ENCODE peak calls at places on chromosome 17, in nine cellular contexts. One of them, this sample, is unnamed.

GRCh38 chr17:61285483-61286320 is 113.9 kb upstream of the TBX2 start:
- DNase-seq in iPS-NIHi11: peak
- DNase-seq in LoVo: no peak
- DNase-seq in activated naive CD4-positive, alpha-beta T cell treated with anti-CD3 and anti-CD28 coated beads, Interleukin-2, amount 10 ng/mL, durations not matched to agents 7 days and 5 days: no peak
- DNase-seq in NCI-H2081: no peak
- DNase-seq in NCI-H1105 treated with DMSO at 0.1 percent for 48 hours: no peak
- DNase-seq in T follicular helper cell: no peak
- DNase-seq in BE2C: no peak
- DNase-seq in neural crest cell: no peak
- DNase-seq in this sample: peak

GRCh38 chr17:68705331-68706166 is 104.4 kb upstream of the FAM20A start:
- DNase-seq in NCI-H1105 treated with DMSO at 0.1 percent for 48 hours: no peak
- DNase-seq in T follicular helper cell: no peak
- DNase-seq in activated naive CD4-positive, alpha-beta T cell treated with anti-CD3 and anti-CD28 coated beads, Interleukin-2, amount 10 ng/mL, durations not matched to agents 7 days and 5 days: no peak
- DNase-seq in NCI-H2081: no peak
- DNase-seq in LoVo: no peak
- DNase-seq in iPS-NIHi11: no peak
- DNase-seq in BE2C: no peak
- DNase-seq in neural crest cell: no peak
- DNase-seq in this sample: no peak

GRCh38 chr17:2949469-2950044 is 113.8 kb downstream of the OR1D5 start:
- DNase-seq in iPS-NIHi11: no peak
- DNase-seq in activated naive CD4-positive, alpha-beta T cell treated with anti-CD3 and anti-CD28 coated beads, Interleukin-2, amount 10 ng/mL, durations not matched to agents 7 days and 5 days: no peak
- DNase-seq in LoVo: peak
- DNase-seq in BE2C: no peak
- DNase-seq in T follicular helper cell: no peak
- DNase-seq in neural crest cell: no peak
- DNase-seq in NCI-H1105 treated with DMSO at 0.1 percent for 48 hours: no peak
- DNase-seq in NCI-H2081: no peak
- DNase-seq in this sample: no peak

GRCh38 chr17:75785770-75786538 is 1.3 kb downstream of the UNK start:
- DNase-seq in activated naive CD4-positive, alpha-beta T cell treated with anti-CD3 and anti-CD28 coated beads, Interleukin-2, amount 10 ng/mL, durations not matched to agents 7 days and 5 days: no peak
- DNase-seq in BE2C: no peak
- DNase-seq in neural crest cell: no peak
- DNase-seq in iPS-NIHi11: no peak
- DNase-seq in NCI-H1105 treated with DMSO at 0.1 percent for 48 hours: peak
- DNase-seq in NCI-H2081: peak
- DNase-seq in T follicular helper cell: no peak
- DNase-seq in LoVo: no peak
- DNase-seq in this sample: peak

GRCh38 chr17:65560628-65561371 is 648 bp downstream of the AXIN2 start:
- DNase-seq in activated naive CD4-positive, alpha-beta T cell treated with anti-CD3 and anti-CD28 coated beads, Interleukin-2, amount 10 ng/mL, durations not matched to agents 7 days and 5 days: peak
- DNase-seq in T follicular helper cell: peak
- DNase-seq in neural crest cell: peak
- DNase-seq in NCI-H2081: peak
- DNase-seq in NCI-H1105 treated with DMSO at 0.1 percent for 48 hours: peak
- DNase-seq in BE2C: peak
- DNase-seq in LoVo: peak
- DNase-seq in iPS-NIHi11: peak
- DNase-seq in this sample: peak

GRCh38 chr17:33725675-33726271 is 432.7 kb upstream of the ASIC2 start:
- DNase-seq in NCI-H1105 treated with DMSO at 0.1 percent for 48 hours: peak
- DNase-seq in BE2C: peak
- DNase-seq in T follicular helper cell: no peak
- DNase-seq in neural crest cell: peak
- DNase-seq in LoVo: peak
- DNase-seq in iPS-NIHi11: peak
- DNase-seq in NCI-H2081: peak
- DNase-seq in activated naive CD4-positive, alpha-beta T cell treated with anti-CD3 and anti-CD28 coated beads, Interleukin-2, amount 10 ng/mL, durations not matched to agents 7 days and 5 days: peak
- DNase-seq in this sample: peak

GRCh38 chr17:19369107-19369778 is 6.7 kb upstream of the B9D1 start:
- DNase-seq in NCI-H1105 treated with DMSO at 0.1 percent for 48 hours: no peak
- DNase-seq in iPS-NIHi11: no peak
- DNase-seq in T follicular helper cell: no peak
- DNase-seq in BE2C: no peak
- DNase-seq in LoVo: peak
- DNase-seq in neural crest cell: no peak
- DNase-seq in NCI-H2081: no peak
- DNase-seq in activated naive CD4-positive, alpha-beta T cell treated with anti-CD3 and anti-CD28 coated beads, Interleukin-2, amount 10 ng/mL, durations not matched to agents 7 days and 5 days: peak
- DNase-seq in this sample: no peak

GRCh38 chr17:11122908-11123307 is 118.1 kb upstream of the SHISA6 start:
- DNase-seq in BE2C: no peak
- DNase-seq in activated naive CD4-positive, alpha-beta T cell treated with anti-CD3 and anti-CD28 coated beads, Interleukin-2, amount 10 ng/mL, durations not matched to agents 7 days and 5 days: no peak
- DNase-seq in NCI-H2081: no peak
- DNase-seq in LoVo: no peak
- DNase-seq in NCI-H1105 treated with DMSO at 0.1 percent for 48 hours: no peak
- DNase-seq in neural crest cell: no peak
- DNase-seq in iPS-NIHi11: no peak
- DNase-seq in T follicular helper cell: no peak
- DNase-seq in this sample: no peak

GRCh38 chr17:77601054-77601979 is 357.2 kb upstream of the TNRC6C start:
- DNase-seq in T follicular helper cell: no peak
- DNase-seq in NCI-H1105 treated with DMSO at 0.1 percent for 48 hours: no peak
- DNase-seq in BE2C: no peak
- DNase-seq in NCI-H2081: no peak
- DNase-seq in LoVo: no peak
- DNase-seq in neural crest cell: no peak
- DNase-seq in activated naive CD4-positive, alpha-beta T cell treated with anti-CD3 and anti-CD28 coated beads, Interleukin-2, amount 10 ng/mL, durations not matched to agents 7 days and 5 days: no peak
- DNase-seq in iPS-NIHi11: no peak
- DNase-seq in this sample: no peak

GRCh38 chr17:54948380-54948779 is 20.1 kb downstream of the COX11 start:
- DNase-seq in NCI-H2081: no peak
- DNase-seq in NCI-H1105 treated with DMSO at 0.1 percent for 48 hours: no peak
- DNase-seq in iPS-NIHi11: no peak
- DNase-seq in BE2C: no peak
- DNase-seq in activated naive CD4-positive, alpha-beta T cell treated with anti-CD3 and anti-CD28 coated beads, Interleukin-2, amount 10 ng/mL, durations not matched to agents 7 days and 5 days: no peak
- DNase-seq in LoVo: peak
- DNase-seq in T follicular helper cell: no peak
- DNase-seq in neural crest cell: no peak
- DNase-seq in this sample: peak

GRCh38 chr17:35846055-35846809 is 22.5 kb downstream of the HEATR9 start:
- DNase-seq in activated naive CD4-positive, alpha-beta T cell treated with anti-CD3 and anti-CD28 coated beads, Interleukin-2, amount 10 ng/mL, durations not matched to agents 7 days and 5 days: no peak
- DNase-seq in neural crest cell: no peak
- DNase-seq in NCI-H2081: no peak
- DNase-seq in T follicular helper cell: no peak
- DNase-seq in LoVo: no peak
- DNase-seq in iPS-NIHi11: no peak
- DNase-seq in BE2C: no peak
- DNase-seq in NCI-H1105 treated with DMSO at 0.1 percent for 48 hours: no peak
- DNase-seq in this sample: no peak

GRCh38 chr17:79176792-79177601 is 102.4 kb downstream of the ENGASE start:
- DNase-seq in NCI-H2081: no peak
- DNase-seq in BE2C: no peak
- DNase-seq in T follicular helper cell: no peak
- DNase-seq in activated naive CD4-positive, alpha-beta T cell treated with anti-CD3 and anti-CD28 coated beads, Interleukin-2, amount 10 ng/mL, durations not matched to agents 7 days and 5 days: no peak
- DNase-seq in LoVo: no peak
- DNase-seq in neural crest cell: no peak
- DNase-seq in iPS-NIHi11: peak
- DNase-seq in NCI-H1105 treated with DMSO at 0.1 percent for 48 hours: no peak
- DNase-seq in this sample: peak

GRCh38 chr17:64411999-64412771 is 21.5 kb upstream of the PECAM1 start:
- DNase-seq in NCI-H1105 treated with DMSO at 0.1 percent for 48 hours: no peak
- DNase-seq in BE2C: no peak
- DNase-seq in neural crest cell: peak
- DNase-seq in NCI-H2081: no peak
- DNase-seq in T follicular helper cell: no peak
- DNase-seq in activated naive CD4-positive, alpha-beta T cell treated with anti-CD3 and anti-CD28 coated beads, Interleukin-2, amount 10 ng/mL, durations not matched to agents 7 days and 5 days: no peak
- DNase-seq in iPS-NIHi11: peak
- DNase-seq in LoVo: no peak
- DNase-seq in this sample: no peak

GRCh38 chr17:6546069-6546718 is 10.2 kb downstream of the PITPNM3 start:
- DNase-seq in NCI-H2081: no peak
- DNase-seq in activated naive CD4-positive, alpha-beta T cell treated with anti-CD3 and anti-CD28 coated beads, Interleukin-2, amount 10 ng/mL, durations not matched to agents 7 days and 5 days: no peak
- DNase-seq in T follicular helper cell: no peak
- DNase-seq in NCI-H1105 treated with DMSO at 0.1 percent for 48 hours: no peak
- DNase-seq in neural crest cell: no peak
- DNase-seq in iPS-NIHi11: no peak
- DNase-seq in LoVo: no peak
- DNase-seq in BE2C: no peak
- DNase-seq in this sample: peak

This sample was measured in SJCRH30.